ENCODE peak calls at places on chromosomes 3 and 15, in four cellular contexts. M is fibroblast of lung, Y is heart left ventricle, P is testis. I is an unnamed sample.

GRCh38 chr3:146161725-146162047 is 702 bp upstream of the PLOD2 start:
- DNase-seq in M (peak; percentile 72), Y (peak; percentile 33), P (peak; percentile 65), I (peak; percentile 55)

GRCh38 chr3:132399054-132399929 is 18.0 kb upstream of the DNAJC13 start:
- DNase-seq in M (peak; percentile 50), Y (no peak), P (peak; percentile 38), I (peak; percentile 19)

GRCh38 chr15:67085818-67086649 is 20.6 kb downstream of the SMAD3 start:
- DNase-seq in M (peak; percentile 96), Y (no peak), P (no peak), I (peak; percentile 83)

GRCh38 chr3:39705351-39705900 is 104.0 kb upstream of the MYRIP start:
- DNase-seq in M (peak; percentile 2), Y (no peak), P (no peak), I (no peak)

GRCh38 chr3:119322021-119322522 is 27.9 kb downstream of the ARHGAP31 start:
- DNase-seq in M (peak; percentile 71), Y (no peak), P (no peak), I (no peak)

GRCh38 chr15:101179341-101180153 is 72.3 kb downstream of the CHSY1 start:
- DNase-seq in M (peak; percentile 85), Y (no peak), P (peak; percentile 60), I (no peak)

GRCh38 chr3:47669026-47669749 is 90.5 kb upstream of the CSPG5 start:
- DNase-seq in M (peak; percentile 53), Y (no peak), P (no peak), I (no peak)

GRCh38 chr15:77599899-77600298 is 32.8 kb downstream of the LINGO1 start:
- DNase-seq in M (peak; percentile 26), Y (peak; percentile 79), P (peak; percentile 78), I (no peak)

GRCh38 chr3:179860275-179861107 is 176.2 kb downstream of the PEX5L start:
- DNase-seq in M (no peak), Y (no peak), P (no peak), I (no peak)

GRCh38 chr15:89416339-89417183 is 79.8 kb downstream of the RHCG start:
- DNase-seq in M (peak; percentile 27), Y (peak; percentile 30), P (peak; percentile 88), I (peak; percentile 34)

GRCh38 chr3:63791974-63792373 is 27.1 kb upstream of the C3orf49 start:
- DNase-seq in M (peak; percentile 54), Y (no peak), P (no peak), I (no peak)

GRCh38 chr15:83323296-83323711 is 38.8 kb upstream of the BNC1 start:
- DNase-seq in M (peak; percentile 94), Y (peak; percentile 13), P (no peak), I (peak; percentile 2)

GRCh38 chr3:46925585-46925934 is 48.0 kb downstream of the PTH1R start:
- DNase-seq in M (no peak), Y (peak; percentile 80), P (peak; percentile 61), I (peak; percentile 61)

GRCh38 chr3:48700750-48701405 is 15.2 kb upstream of the NCKIPSD start:
- DNase-seq in M (no peak), Y (no peak), P (no peak), I (no peak)
- H3K4me1 ChIP-seq in M (no peaks in the 10 kb centered on the region), Y (no peaks in the 10 kb centered on the region), P (peaks cover 27% of the 10 kb centered on the region), I (peaks cover 13% of the 10 kb centered on the region)

GRCh38 chr15:91407237-91407889 is 307.3 kb downstream of the SV2B start:
- DNase-seq in M (peak; percentile 87), Y (peak; percentile 45), P (no peak), I (no peak)
- H3K4me3 ChIP-seq in M (no peak overlapping the region), Y (no peak overlapping the region), P (no peak overlapping the region), I (no peak overlapping the region)

GRCh38 chr3:128152419-128153155 is 694 bp upstream of the EEFSEC start:
- DNase-seq in M (peak; percentile 62), Y (no peak), P (peak; percentile 77), I (no peak)

GRCh38 chr3:128149632-128150031 is 3.6 kb upstream of the EEFSEC start:
- DNase-seq in M (no peak), Y (no peak), P (no peak), I (no peak)

GRCh38 chr3:128155614-128156360 is 2.5 kb downstream of the EEFSEC start:
- DNase-seq in M (no peak), Y (no peak), P (no peak), I (no peak)

GRCh38 chr3:128153156-128154011 is at the start of gene EEFSEC:
- DNase-seq in M (peak; percentile 78), Y (peak; percentile 85), P (peak; percentile 83), I (peak; percentile 77)

DNA sequence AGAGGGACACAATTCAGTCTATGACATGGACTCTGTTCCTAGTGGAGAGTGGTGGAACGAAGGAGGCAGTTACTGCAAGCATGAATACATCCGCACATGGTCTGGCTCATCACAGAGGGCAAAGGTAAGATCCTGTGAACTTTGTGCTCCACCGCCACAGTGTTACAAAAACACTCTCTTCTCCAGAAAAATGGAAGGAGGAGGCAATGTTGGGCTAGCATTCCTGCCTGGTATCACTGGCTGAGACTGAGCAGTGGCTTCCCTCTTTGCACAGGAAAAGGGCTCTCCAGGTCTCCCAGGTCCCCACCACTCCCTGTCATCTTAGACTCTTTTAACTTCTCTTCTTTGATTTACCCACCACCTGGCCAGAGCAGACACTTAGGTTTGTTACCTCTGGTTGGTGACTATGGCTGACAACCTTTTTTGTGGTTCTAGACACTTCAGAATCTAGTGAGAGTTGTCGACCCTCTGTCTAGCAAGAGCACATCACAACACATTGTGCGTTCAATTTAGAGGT is 1.5 kb upstream of the EEFSEC start:
- DNase-seq in M (no peak), Y (no peak), P (no peak), I (no peak)
- TF ChIP-seq CTCF in M (no peak), Y (no peak), P (no peak), I (no peak)

DNA sequence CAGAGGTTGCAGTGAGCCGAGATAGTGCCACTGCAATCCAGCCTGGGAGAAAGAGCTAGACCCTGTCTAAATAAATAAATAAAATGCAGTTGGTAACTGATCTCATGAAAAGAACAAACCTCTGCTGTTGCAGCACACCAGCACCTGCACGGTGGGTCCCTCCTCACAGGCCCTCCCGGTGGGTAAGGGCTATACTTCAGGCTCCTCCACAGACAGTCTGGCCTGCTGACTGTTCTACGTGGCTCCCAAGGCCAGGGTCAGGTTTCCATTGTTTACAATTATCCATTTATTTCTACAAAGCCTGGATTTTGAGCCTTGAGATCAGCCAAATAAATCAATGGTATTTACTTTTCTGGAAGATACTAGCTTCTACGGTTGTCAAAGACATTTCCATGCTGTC is 5.1 kb upstream of the APBA2 start:
- DNase-seq in M (no peak), Y (no peak), P (no peak), I (no peak)
- H3K4me1 ChIP-seq in M (peaks cover 2% of the 10 kb centered on the region), Y (no peaks in the 10 kb centered on the region), P (no peaks in the 10 kb centered on the region), I (no peaks in the 10 kb centered on the region)

DNA sequence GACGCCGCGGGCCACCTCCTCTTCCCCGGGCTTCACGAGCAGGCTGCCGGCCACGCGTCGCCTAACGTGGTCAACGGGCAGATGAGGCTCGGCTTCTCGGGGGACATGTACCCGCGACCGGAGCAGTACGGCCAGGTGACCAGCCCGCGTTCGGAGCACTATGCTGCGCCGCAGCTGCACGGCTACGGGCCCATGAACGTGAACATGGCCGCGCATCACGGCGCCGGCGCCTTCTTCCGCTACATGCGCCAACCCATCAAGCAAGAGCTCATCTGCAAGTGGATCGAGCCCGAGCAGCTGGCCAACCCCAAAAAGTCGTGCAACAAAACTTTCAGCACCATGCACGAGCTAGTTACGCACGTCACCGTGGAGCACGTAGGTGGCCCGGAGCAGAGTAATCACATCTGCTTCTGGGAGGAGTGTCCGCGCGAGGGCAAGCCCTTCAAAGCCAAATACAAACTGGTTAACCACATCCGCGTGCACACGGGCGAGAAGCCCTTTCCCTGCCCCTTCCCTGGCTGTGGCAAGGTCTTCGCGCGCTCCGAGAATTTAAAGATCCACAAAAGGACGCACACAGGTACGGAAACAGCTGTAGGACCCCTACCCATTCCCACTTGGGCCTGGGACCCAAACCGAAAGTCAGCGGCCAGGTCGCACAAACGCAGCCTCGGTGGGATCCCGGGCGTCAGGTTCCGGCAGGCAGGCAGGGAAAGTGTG is 1.5 kb downstream of the ZIC1 start:
- DNase-seq in M (peak; percentile 65), Y (no peak), P (peak; percentile 23), I (no peak)
- H3K4me3 ChIP-seq in M (peak overlapping the region; percentile 40), Y (peak overlapping the region; percentile 42), P (peak overlapping the region; percentile 3), I (peak overlapping the region; percentile 4)

GRCh38 chr15:39599871-39600270 is 19.0 kb downstream of the THBS1 start:
- DNase-seq in M (no peak), Y (no peak), P (no peak), I (no peak)

GRCh38 chr15:39598186-39598850 is 17.4 kb downstream of the THBS1 start:
- DNase-seq in M (no peak), Y (no peak), P (no peak), I (no peak)

GRCh38 chr15:39605146-39605545 is 24.3 kb downstream of the THBS1 start:
- DNase-seq in M (no peak), Y (no peak), P (no peak), I (no peak)

GRCh38 chr15:39598958-39599845 is 18.3 kb downstream of the THBS1 start:
- DNase-seq in M (no peak), Y (no peak), P (no peak), I (no peak)

GRCh38 chr15:39602143-39602542 is 21.3 kb downstream of the THBS1 start:
- DNase-seq in M (no peak), Y (no peak), P (no peak), I (no peak)
- TF ChIP-seq CTCF in M (no peak), Y (no peak), P (no peak), I (no peak)

GRCh38 chr3:52092291-52092660 is 35.9 kb upstream of the DUSP7 start:
- DNase-seq in M (no peak), Y (no peak), P (no peak), I (no peak)
- H3K4me1 ChIP-seq in M (peaks cover 49% of the 10 kb centered on the region), Y (peaks cover 23% of the 10 kb centered on the region), P (peaks cover 45% of the 10 kb centered on the region), I (peaks cover 64% of the 10 kb centered on the region)

I was measured in thyroid gland.